ENCODE peak calls at places on chromosomes 4 and X, in six cellular contexts. O is uterus; U is hepatocyte; E is activated naive CD8-positive, alpha-beta T cell treated with anti-CD3 and anti-CD28 coated beads for 36 hours; C is myocyte; H is endothelial cell. A is an unnamed sample.

GRCh38 chr4:3369781-3370660 is 71.7 kb upstream of the HGFAC start:
- DNase-seq in O (peak; percentile 51), U (peak; percentile 55), E (peak; percentile 44), C (peak; percentile 91), H (peak; percentile 47), A (peak; percentile 90)

GRCh38 chrX:25523574-25523973 is 507.8 kb upstream of the ARX start:
- DNase-seq in O (no peak), U (peak; percentile 65), E (no peak), C (peak; percentile 0), H (peak; percentile 40), A (peak; percentile 59)

GRCh38 chr4:105352826-105353225 is 121.0 kb downstream of the PPA2 start:
- DNase-seq in O (no peak), U (no peak), E (no peak), C (peak; percentile 91), H (no peak), A (no peak)

GRCh38 chrX:147485207-147485606 is 426.5 kb upstream of the FMR1 start:
- DNase-seq in O (no peak), U (no peak), E (no peak), C (no peak), H (no peak), A (no peak)

GRCh38 chr4:152398060-152398459 is 137.8 kb downstream of the FBXW7 start:
- DNase-seq in O (no peak), U (peak; percentile 14), E (no peak), C (no peak), H (no peak), A (peak; percentile 3)

GRCh38 chrX:149570668-149571067 is 16.6 kb downstream of the MAGEA9B start:
- DNase-seq in O (no peak), U (peak; percentile 44), E (no peak), C (no peak), H (no peak), A (no peak)

GRCh38 chr4:57499786-57500185 is 389.6 kb upstream of the IGFBP7 start:
- DNase-seq in O (no peak), U (no peak), E (no peak), C (no peak), H (no peak), A (no peak)

GRCh38 chrX:22300130-22300529 is 27.4 kb downstream of the CBLL2 start:
- DNase-seq in O (peak; percentile 16), U (peak; percentile 31), E (no peak), C (peak; percentile 81), H (no peak), A (no peak)

GRCh38 chrX:95885074-95885473 is 799.6 kb upstream of the DIAPH2 start:
- DNase-seq in O (no peak), U (peak; percentile 42), E (no peak), C (no peak), H (no peak), A (no peak)

GRCh38 chr4:15400911-15401671 is 26.7 kb upstream of the C1QTNF7 start:
- DNase-seq in O (peak; percentile 57), U (peak; percentile 13), E (peak; percentile 24), C (peak; percentile 85), H (no peak), A (no peak)

GRCh38 chr4:118765399-118765798 is 70.5 kb downstream of the SEC24D start:
- DNase-seq in O (no peak), U (peak; percentile 63), E (no peak), C (peak; percentile 91), H (no peak), A (no peak)

GRCh38 chrX:155662297-155662696 is 49.5 kb upstream of the TMLHE start:
- DNase-seq in O (no peak), U (no peak), E (no peak), C (no peak), H (no peak), A (peak; percentile 4)

GRCh38 chr4:186651624-186652023 is 72.0 kb downstream of the FAT1 start:
- DNase-seq in O (no peak), U (peak; percentile 60), E (no peak), C (peak; percentile 53), H (no peak), A (no peak)

GRCh38 chrX:104435249-104435648 is 130.8 kb upstream of the IL1RAPL2 start:
- DNase-seq in O (no peak), U (no peak), E (no peak), C (no peak), H (no peak), A (no peak)

GRCh38 chr4:95524184-95524583 is 24.6 kb downstream of the UNC5C start:
- DNase-seq in O (no peak), U (no peak), E (no peak), C (no peak), H (no peak), A (no peak)

GRCh38 chr4:133270021-133270570 is 121.0 kb downstream of the PCDH10 start:
- DNase-seq in O (no peak), U (peak; percentile 23), E (no peak), C (no peak), H (no peak), A (no peak)

GRCh38 chrX:2903366-2903765 is 25.8 kb downstream of the ARSD start:
- DNase-seq in O (no peak), U (no peak), E (no peak), C (no peak), H (no peak), A (no peak)

GRCh38 chr4:147096667-147097604 is 151.3 kb upstream of the TTC29 start:
- DNase-seq in O (no peak), U (peak; percentile 61), E (no peak), C (peak; percentile 69), H (no peak), A (peak; percentile 19)

GRCh38 chr4:64417974-64418373 is 8.7 kb upstream of the TECRL start:
- DNase-seq in O (no peak), U (peak; percentile 19), E (no peak), C (peak; percentile 67), H (no peak), A (no peak)

GRCh38 chrX:50106051-50106450 is 94.8 kb downstream of the AKAP4 start:
- DNase-seq in O (no peak), U (no peak), E (no peak), C (no peak), H (no peak), A (no peak)

GRCh38 chr4:14338206-14338605 is 664.1 kb upstream of the CPEB2 start:
- DNase-seq in O (no peak), U (no peak), E (no peak), C (no peak), H (no peak), A (no peak)

GRCh38 chr4:55020131-55020530 is 105.3 kb downstream of the KDR start:
- DNase-seq in O (no peak), U (no peak), E (no peak), C (no peak), H (no peak), A (no peak)

GRCh38 chr4:123603165-123603564 is 206.6 kb downstream of the SPRY1 start:
- DNase-seq in O (no peak), U (peak; percentile 40), E (peak; percentile 6), C (peak; percentile 26), H (no peak), A (no peak)

GRCh38 chrX:150575415-150575814 is 7.0 kb downstream of the MTM1 start:
- DNase-seq in O (no peak), U (peak; percentile 16), E (peak; percentile 63), C (no peak), H (no peak), A (no peak)

GRCh38 chr4:24091632-24092240 is 201.9 kb upstream of the PPARGC1A start:
- DNase-seq in O (no peak), U (no peak), E (no peak), C (no peak), H (no peak), A (no peak)

GRCh38 chr4:85613901-85614300 is 139.0 kb downstream of the ARHGAP24 start:
- DNase-seq in O (no peak), U (no peak), E (no peak), C (no peak), H (no peak), A (no peak)

GRCh38 chr4:64539234-64539849 is 130.1 kb upstream of the TECRL start:
- DNase-seq in O (no peak), U (peak; percentile 76), E (peak; percentile 18), C (peak; percentile 58), H (peak; percentile 64), A (peak; percentile 18)

GRCh38 chr4:173489514-173489913 is 40.5 kb downstream of the HAND2 start:
- DNase-seq in O (no peak), U (no peak), E (no peak), C (peak; percentile 59), H (no peak), A (no peak)

GRCh38 chr4:189187531-189188052 is 753.1 kb upstream of the FRG1 start:
- DNase-seq in O (no peak), U (no peak), E (no peak), C (no peak), H (no peak), A (no peak)

GRCh38 chr4:142326181-142326580 is 519.9 kb downstream of the INPP4B start:
- DNase-seq in O (no peak), U (no peak), E (no peak), C (no peak), H (no peak), A (no peak)

GRCh38 chr4:11106190-11106589 is 322.5 kb downstream of the HS3ST1 start:
- DNase-seq in O (no peak), U (no peak), E (no peak), C (no peak), H (no peak), A (no peak)

GRCh38 chr4:174284181-174284886 is 623 bp downstream of the CEP44 start:
- DNase-seq in O (no peak), U (peak; percentile 49), E (no peak), C (peak; percentile 46), H (no peak), A (peak; percentile 33)

A was measured in H7.